ENCODE peak calls at places on chromosomes 5 and 9, in six cellular contexts. L is nephron progenitor cell, X is astrocyte of the spinal cord, Y is heart left ventricle, T is GM13976, G is mucosa of descending colon. H is an unnamed sample.

GRCh38 chr9:75265525-75265972 is 177.2 kb downstream of the OSTF1 start:
- DNase-seq in L (peak; percentile 64), X (peak; percentile 48), Y (no peak), T (peak; percentile 37), G (peak; percentile 81), H (peak; percentile 50)

GRCh38 chr9:16458696-16459420 is 411.6 kb downstream of the BNC2 start:
- DNase-seq in L (no peak), X (peak; percentile 66), Y (no peak), T (no peak), G (no peak), H (no peak)

GRCh38 chr9:130537346-130538050 is 41.9 kb upstream of the FUBP3 start:
- DNase-seq in L (no peak), X (peak; percentile 0), Y (no peak), T (no peak), G (no peak), H (no peak)

GRCh38 chr9:134641173-134641985 is at the start of gene COL5A1:
- DNase-seq in L (peak; percentile 94), X (peak; percentile 95), Y (peak; percentile 93), T (no peak), G (peak; percentile 61), H (peak; percentile 89)

GRCh38 chr5:14202462-14202861 is 59.3 kb downstream of the TRIO start:
- DNase-seq in L (no peak), X (peak; percentile 89), Y (no peak), T (no peak), G (no peak), H (no peak)

GRCh38 chr9:121550569-121551512 is 51.2 kb upstream of the GGTA1 start:
- DNase-seq in L (peak; percentile 95), X (peak; percentile 55), Y (peak; percentile 84), T (peak; percentile 86), G (peak; percentile 81), H (peak; percentile 94)

GRCh38 chr5:179377421-179378115 is 32.3 kb upstream of the ADAMTS2 start:
- DNase-seq in L (no peak), X (no peak), Y (no peak), T (peak; percentile 19), G (no peak), H (no peak)

GRCh38 chr9:76530458-76531100 is 71.6 kb downstream of the GCNT1 start:
- DNase-seq in L (no peak), X (peak; percentile 43), Y (no peak), T (peak; percentile 44), G (no peak), H (no peak)

GRCh38 chr5:35647712-35648111 is 30.0 kb downstream of the SPEF2 start:
- DNase-seq in L (no peak), X (no peak), Y (no peak), T (no peak), G (no peak), H (no peak)

GRCh38 chr5:35647128-35647527 is 29.5 kb downstream of the SPEF2 start:
- DNase-seq in L (no peak), X (no peak), Y (no peak), T (no peak), G (no peak), H (no peak)

GRCh38 chr5:35656721-35657120 is 39.1 kb downstream of the SPEF2 start:
- DNase-seq in L (no peak), X (no peak), Y (no peak), T (no peak), G (no peak), H (no peak)

GRCh38 chr5:35651002-35651756 is 33.5 kb downstream of the SPEF2 start:
- DNase-seq in L (peak; percentile 20), X (peak; percentile 45), Y (no peak), T (peak; percentile 33), G (peak; percentile 58), H (peak; percentile 19)
- TF ChIP-seq CTCF in L (peak; percentile 40), X (peak; percentile 67), Y (peak; percentile 15), T (peak; percentile 30), G (no peak), H (peak; percentile 40)

GRCh38 chr5:163978897-163979296 is 473.5 kb downstream of the MAT2B start:
- DNase-seq in L (no peak), X (no peak), Y (no peak), T (no peak), G (peak; percentile 14), H (peak; percentile 45)
- TF ChIP-seq CTCF in L (no peak), X (no peak), Y (no peak), T (peak; percentile 17), G (no peak), H (no peak)

DNA sequence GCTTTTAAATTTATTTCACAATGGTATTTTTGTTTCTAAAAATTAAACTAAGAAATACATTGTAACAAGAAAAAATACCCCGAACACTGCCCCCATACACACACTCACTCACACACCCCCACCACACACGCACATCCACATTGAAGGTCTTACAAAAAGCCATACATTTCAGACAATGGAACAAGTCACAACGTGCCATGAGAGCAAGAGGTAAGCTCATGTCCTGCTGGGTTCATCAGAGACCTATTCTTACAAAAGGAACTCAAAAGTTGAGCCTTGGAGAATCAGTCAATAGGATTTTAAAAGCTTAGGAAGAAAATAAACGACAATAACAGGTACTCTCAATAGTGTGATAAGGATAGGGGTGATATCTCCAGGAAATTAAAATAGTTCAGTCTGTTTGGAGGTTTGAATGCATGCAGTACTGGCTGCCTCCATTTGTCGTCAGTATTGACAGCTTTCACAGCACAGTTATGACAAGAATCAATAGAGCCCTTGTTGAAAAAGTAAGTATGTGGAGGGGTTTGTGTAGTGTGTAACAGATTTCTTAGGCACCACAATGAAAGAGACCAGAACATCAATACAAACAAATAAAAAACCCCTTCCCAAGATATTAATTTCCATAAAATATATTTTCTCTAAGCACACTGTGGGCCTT is 1826.2 kb upstream of the CDH6 start:
- DNase-seq in L (no peak), X (no peak), Y (no peak), T (no peak), G (no peak), H (no peak)
- TF ChIP-seq CTCF in L (no peak), X (no peak), Y (no peak), T (no peak), G (no peak), H (peak; percentile 60)

GRCh38 chr9:93379051-93379450 is 72.4 kb upstream of the FAM120A start:
- DNase-seq in L (no peak), X (no peak), Y (no peak), T (no peak), G (no peak), H (no peak)
- TF ChIP-seq CTCF in L (peak; percentile 42), X (peak; percentile 15), Y (no peak), T (no peak), G (no peak), H (peak; percentile 67)

GRCh38 chr5:94808497-94808896 is 190.0 kb downstream of the SLF1 start:
- DNase-seq in L (no peak), X (no peak), Y (no peak), T (no peak), G (no peak), H (no peak)

GRCh38 chr5:94810281-94810680 is 191.8 kb downstream of the SLF1 start:
- DNase-seq in L (no peak), X (no peak), Y (no peak), T (no peak), G (no peak), H (no peak)

GRCh38 chr5:94811341-94811740 is 192.9 kb downstream of the SLF1 start:
- DNase-seq in L (no peak), X (no peak), Y (no peak), T (no peak), G (no peak), H (no peak)

GRCh38 chr5:94812232-94812631 is 193.8 kb downstream of the SLF1 start:
- DNase-seq in L (no peak), X (no peak), Y (no peak), T (no peak), G (no peak), H (no peak)

DNA sequence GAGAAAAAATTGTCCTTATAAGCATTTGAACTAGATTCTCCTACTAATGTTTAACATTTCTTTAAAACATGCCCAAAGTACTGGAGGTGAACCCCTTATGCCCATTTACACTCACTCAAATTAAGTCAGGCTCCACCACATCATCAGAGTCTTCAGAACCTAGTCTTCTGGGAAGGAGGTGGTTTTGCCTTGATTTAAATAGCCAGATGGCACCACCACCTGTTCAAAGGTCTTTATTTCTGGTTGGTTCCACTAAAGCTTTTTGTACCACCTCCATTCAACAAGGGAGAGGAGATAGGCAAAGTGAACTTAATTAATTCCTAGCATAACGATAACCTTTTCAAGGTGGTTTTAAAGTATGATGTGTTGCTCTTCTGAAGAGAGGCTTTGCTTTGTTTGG is 189.5 kb downstream of the SLF1 start:
- DNase-seq in L (no peak), X (no peak), Y (no peak), T (no peak), G (no peak), H (no peak)
- TF ChIP-seq CTCF in L (no peak), X (no peak), Y (no peak), T (no peak), G (no peak), H (no peak)

H was measured in glutamatergic neuron.